ENCODE peak calls at places on chromosomes 12 and 14, in four cellular contexts. G, S, K and V are unnamed samples.

GRCh38 chr14:78863143-78863542 is 693.0 kb downstream of the NRXN3 start:
- DNase-seq in G (peak; percentile 32), S (peak; percentile 31), K (no peak), V (peak; percentile 77)

GRCh38 chr12:101051901-101052550 is 158.0 kb downstream of the SLC5A8 start:
- DNase-seq in S (peak; percentile 91), G (peak; percentile 97), K (no peak), V (peak; percentile 92)

GRCh38 chr12:131102991-131103609 is 149.4 kb downstream of the ADGRD1 start:
- DNase-seq in G (no peak), S (no peak), K (peak; percentile 37), V (no peak)

GRCh38 chr14:71591929-71592328 is 340.3 kb upstream of the RGS6 start:
- DNase-seq in S (peak; percentile 69), K (no peak), G (peak; percentile 67), V (peak; percentile 73)

GRCh38 chr12:93778306-93778705 is 101.1 kb downstream of the CRADD start:
- DNase-seq in G (peak; percentile 92), S (peak; percentile 96), K (no peak), V (peak; percentile 39)

GRCh38 chr12:19704966-19705365 is 265.7 kb downstream of the AEBP2 start:
- DNase-seq in S (no peak), G (no peak), K (no peak), V (peak; percentile 24)

GRCh38 chr14:55707365-55707804 is 127.4 kb downstream of the KTN1 start:
- DNase-seq in K (no peak), S (peak; percentile 88), G (peak; percentile 75), V (peak; percentile 66)

GRCh38 chr12:110639336-110640178 is 25.6 kb downstream of the TCTN1 start:
- DNase-seq in G (peak; percentile 61), K (no peak), S (peak; percentile 71), V (peak; percentile 69)

GRCh38 chr14:54147285-54147684 is 190.7 kb upstream of the BMP4 start:
- DNase-seq in K (no peak), S (peak; percentile 17), G (peak; percentile 66), V (peak; percentile 15)

GRCh38 chr12:89453579-89453978 is 71.0 kb downstream of the GALNT4 start:
- DNase-seq in S (peak; percentile 77), G (peak; percentile 86), K (no peak), V (peak; percentile 43)

GRCh38 chr14:29176876-29177275 is 410.3 kb downstream of the FOXG1 start:
- DNase-seq in G (no peak), S (no peak), K (no peak), V (no peak)

GRCh38 chr12:101074940-101075680 is 134.9 kb downstream of the SLC5A8 start:
- DNase-seq in K (no peak), S (no peak), G (no peak), V (peak; percentile 44)

GRCh38 chr12:64466178-64466577 is 14.3 kb downstream of the TBK1 start:
- DNase-seq in K (no peak), G (no peak), S (no peak), V (no peak)

GRCh38 chr12:53065975-53066593 is 13.1 kb downstream of the SPRYD3 start:
- DNase-seq in G (peak; percentile 89), S (peak; percentile 95), K (peak; percentile 78), V (peak; percentile 88)

GRCh38 chr14:95886366-95886765 is 9.7 kb downstream of the TUNAR start:
- DNase-seq in K (no peak), S (no peak), G (no peak), V (peak; percentile 6)

GRCh38 chr12:123026094-123026853 is 45.8 kb downstream of the ARL6IP4 start:
- DNase-seq in G (no peak), K (no peak), S (no peak), V (no peak)

GRCh38 chr14:61891810-61892209 is 129.6 kb downstream of the SNAPC1 start:
- DNase-seq in S (no peak), K (no peak), G (no peak), V (no peak)

GRCh38 chr14:70036665-70037064 is 152.1 kb downstream of the SLC8A3 start:
- DNase-seq in K (no peak), S (no peak), G (no peak), V (no peak)

GRCh38 chr12:6161124-6161882 is 36.8 kb upstream of the VWF start:
- DNase-seq in S (no peak), G (peak; percentile 93), K (no peak), V (no peak)

GRCh38 chr14:76386922-76387782 is 11.2 kb downstream of the ESRRB start:
- DNase-seq in G (peak; percentile 78), K (peak; percentile 67), S (peak; percentile 83), V (peak; percentile 83)

GRCh38 chr12:54225666-54226065 is 36.9 kb upstream of the SMUG1 start:
- DNase-seq in S (no peak), G (no peak), K (no peak), V (no peak)

GRCh38 chr12:25960176-25960575 is 1.7 kb downstream of the RASSF8 start:
- DNase-seq in K (no peak), S (peak; percentile 63), G (peak; percentile 57), V (peak; percentile 65)

GRCh38 chr14:26820101-26820500 is 222.3 kb upstream of the NOVA1 start:
- DNase-seq in K (no peak), G (peak; percentile 7), S (peak; percentile 34), V (peak; percentile 20)

GRCh38 chr14:42222924-42223471 is 616.3 kb downstream of the LRFN5 start:
- DNase-seq in S (peak; percentile 84), K (no peak), G (peak; percentile 49), V (peak; percentile 83)

GRCh38 chr12:6960291-6961277 is 9.4 kb downstream of the PTPN6 start:
- DNase-seq in K (peak; percentile 53), S (no peak), G (peak; percentile 51), V (no peak)

GRCh38 chr12:3045494-3045893 is 31.7 kb upstream of the TSPAN9 start:
- DNase-seq in K (no peak), S (no peak), G (no peak), V (no peak)